ENCODE peak calls at places on chromosome 14, in nine cellular contexts. N is heart left ventricle, W is H9, U is left ventricle myocardium inferior, H is GM10248, Y is astrocyte of the spinal cord, I is right lobe of liver, P is MM.1S, L is fibroblast of lung. E is an unnamed sample.

GRCh38 chr14:72186461-72187035 is 254.3 kb downstream of the RGS6 start:
- DNase-seq in U (no peak), W (no peak), L (no peak), I (no peak), P (no peak), H (no peak), N (peak), Y (no peak), E (no peak)

GRCh38 chr14:35810963-35811362 is 1.9 kb upstream of the RALGAPA1 start:
- DNase-seq in U (no peak), W (no peak), H (no peak), P (no peak), Y (no peak), L (no peak), I (no peak), N (no peak), E (no peak)

GRCh38 chr14:92959189-92959531 is 36.2 kb downstream of the CHGA start:
- DNase-seq in W (no peak), I (no peak), P (no peak), N (no peak), L (no peak), Y (no peak), U (peak), H (no peak), E (no peak)

GRCh38 chr14:73759183-73759713 is 45.1 kb upstream of the PNMA1 start:
- DNase-seq in W (no peak), Y (peak), U (peak), N (peak), H (no peak), I (peak), L (peak), P (peak), E (peak)

GRCh38 chr14:50222061-50222613 is 9.2 kb downstream of the SOS2 start:
- DNase-seq in H (no peak), N (no peak), L (peak), U (no peak), I (no peak), W (no peak), Y (no peak), P (no peak), E (no peak)

GRCh38 chr14:104897286-104898194 is 27.1 kb upstream of the PLD4 start:
- DNase-seq in I (peak), P (no peak), W (peak), U (no peak), L (no peak), Y (no peak), N (no peak), H (no peak), E (no peak)

GRCh38 chr14:90654831-90655276 is 161.4 kb downstream of the TTC7B start:
- DNase-seq in Y (peak), H (no peak), P (no peak), L (peak), W (no peak), I (no peak), U (no peak), N (no peak), E (peak)

GRCh38 chr14:71478542-71478941 is 453.7 kb upstream of the RGS6 start:
- DNase-seq in I (no peak), L (peak), P (no peak), U (no peak), W (no peak), H (no peak), N (no peak), Y (peak), E (peak)

GRCh38 chr14:94542111-94542810 is 19.0 kb upstream of the SERPINA4 start:
- DNase-seq in H (no peak), L (peak), P (no peak), Y (peak), I (no peak), U (no peak), N (no peak), W (no peak), E (peak)

GRCh38 chr14:22668417-22668816 is 24.3 kb upstream of the OR6J1 start:
- DNase-seq in L (peak), P (no peak), W (no peak), U (no peak), I (no peak), Y (peak), H (no peak), N (no peak), E (peak)

GRCh38 chr14:21093769-21094681 is 4.4 kb downstream of the ZNF219 start:
- DNase-seq in I (no peak), Y (no peak), L (peak), P (no peak), N (no peak), W (peak), H (no peak), U (no peak), E (no peak)

GRCh38 chr14:97046991-97047390 is 249.8 kb downstream of the VRK1 start:
- DNase-seq in I (no peak), W (no peak), H (no peak), L (no peak), U (no peak), N (no peak), P (no peak), Y (no peak), E (no peak)

GRCh38 chr14:104142136-104143041 is 4.0 kb downstream of the KIF26A start:
- DNase-seq in H (no peak), W (peak), Y (no peak), U (no peak), N (no peak), I (no peak), L (no peak), P (no peak), E (no peak)

GRCh38 chr14:99966030-99966429 is 99.2 kb upstream of the EVL start:
- DNase-seq in W (no peak), Y (no peak), U (no peak), L (no peak), I (no peak), N (no peak), P (no peak), H (no peak), E (no peak)

GRCh38 chr14:100896369-100897060 is 7.0 kb downstream of the RTL1 start:
- DNase-seq in I (no peak), U (no peak), L (no peak), N (no peak), P (no peak), H (no peak), Y (no peak), W (peak), E (no peak)

GRCh38 chr14:50846171-50846880 is 15.4 kb upstream of the NIN start:
- DNase-seq in P (no peak), W (no peak), I (no peak), U (no peak), H (no peak), N (no peak), Y (peak), L (peak), E (peak)

GRCh38 chr14:29896354-29896768 is 31.3 kb downstream of the PRKD1 start:
- DNase-seq in U (no peak), W (no peak), I (no peak), Y (no peak), N (no peak), P (no peak), L (no peak), H (no peak), E (no peak)

GRCh38 chr14:52348796-52349195 is 34.7 kb downstream of the PTGER2 start:
- DNase-seq in N (no peak), I (no peak), L (peak), Y (peak), P (no peak), H (no peak), W (no peak), U (no peak), E (peak)

GRCh38 chr14:32477406-32477805 is 148.3 kb downstream of the AKAP6 start:
- DNase-seq in I (no peak), N (no peak), U (no peak), L (no peak), P (no peak), Y (no peak), H (no peak), W (no peak), E (no peak)

GRCh38 chr14:75476274-75476995 is 45.8 kb upstream of the BATF start:
- DNase-seq in U (no peak), L (peak), P (no peak), W (peak), Y (no peak), H (no peak), N (no peak), I (peak), E (peak)
- TF ChIP-seq CTCF in U (peak), L (no peak), P (no peak), W (no peak), Y (no peak), H (no peak), N (peak), I (no peak), E (no peak)

GRCh38 chr14:55532645-55533309 is 47.2 kb upstream of the KTN1 start:
- DNase-seq in I (no peak), H (no peak), U (no peak), N (no peak), P (no peak), L (no peak), Y (no peak), W (no peak), E (no peak)
- TF ChIP-seq CTCF in I (no peak), H (no peak), U (peak), N (no peak), P (no peak), L (peak), Y (no peak), W (peak), E (no peak)

DNA sequence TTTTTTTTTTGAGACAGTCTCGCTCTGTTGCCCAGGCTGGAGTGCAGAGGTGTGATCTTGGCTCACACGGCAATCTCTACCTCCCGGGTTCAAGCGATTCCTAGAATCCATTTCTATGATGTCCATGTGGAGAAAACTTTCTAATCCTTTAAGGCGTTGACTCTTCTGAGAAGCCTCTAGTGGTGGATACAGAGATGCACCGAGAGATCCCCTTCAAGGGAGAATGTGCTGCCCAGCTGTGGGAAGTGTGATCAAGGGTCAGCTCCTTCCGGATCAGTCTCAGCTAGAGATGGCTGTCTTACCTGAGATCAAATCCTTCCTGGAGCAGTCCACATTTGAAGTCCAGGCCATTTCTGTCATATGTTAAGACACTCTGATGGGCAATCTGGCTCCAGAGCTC is 92.7 kb upstream of the HECTD1 start:
- DNase-seq in L (no peak), N (no peak), W (peak), I (no peak), H (no peak), P (no peak), U (no peak), Y (no peak), E (no peak)
- TF ChIP-seq CTCF in L (peak), N (no peak), W (peak), I (no peak), H (no peak), P (no peak), U (no peak), Y (no peak), E (peak)

GRCh38 chr14:76985540-76986260 is 42.8 kb downstream of the IRF2BPL start:
- DNase-seq in L (peak), U (no peak), N (no peak), H (no peak), P (no peak), W (no peak), Y (peak), I (no peak), E (no peak)
- TF ChIP-seq CTCF in L (no peak), U (no peak), N (no peak), H (no peak), P (no peak), W (no peak), Y (no peak), I (no peak), E (no peak)

DNA sequence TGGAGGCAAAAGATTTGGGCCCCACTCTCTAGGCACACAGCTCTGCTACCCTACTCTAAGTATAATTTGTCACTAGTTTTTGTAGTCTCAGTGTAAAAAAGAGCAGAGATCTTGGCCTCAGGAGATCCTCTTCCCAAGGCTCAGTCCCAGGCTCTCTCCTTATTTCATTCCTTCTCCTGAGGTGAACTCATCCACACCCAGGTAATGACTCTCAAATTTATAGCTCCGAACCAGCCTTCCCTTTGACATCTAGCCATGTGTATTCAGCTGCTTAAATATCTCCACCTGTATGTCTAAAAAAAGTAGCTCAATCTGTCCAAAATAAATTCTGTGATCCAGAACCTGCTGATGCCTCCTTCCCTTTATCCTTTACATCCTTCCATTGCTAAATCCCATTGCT is 173.5 kb upstream of the HIF1A start:
- DNase-seq in H (no peak), W (no peak), I (no peak), P (no peak), L (no peak), Y (no peak), N (no peak), U (no peak), E (no peak)
- TF ChIP-seq CTCF in H (no peak), W (no peak), I (no peak), P (no peak), L (no peak), Y (no peak), N (no peak), U (no peak), E (no peak)

GRCh38 chr14:28751467-28752058 is 15.0 kb upstream of the FOXG1 start:
- DNase-seq in H (no peak), W (peak), L (peak), N (no peak), U (no peak), P (peak), I (no peak), Y (peak), E (peak)
- TF ChIP-seq CTCF in H (peak), W (peak), L (peak), N (peak), U (peak), P (peak), I (peak), Y (peak), E (peak)

DNA sequence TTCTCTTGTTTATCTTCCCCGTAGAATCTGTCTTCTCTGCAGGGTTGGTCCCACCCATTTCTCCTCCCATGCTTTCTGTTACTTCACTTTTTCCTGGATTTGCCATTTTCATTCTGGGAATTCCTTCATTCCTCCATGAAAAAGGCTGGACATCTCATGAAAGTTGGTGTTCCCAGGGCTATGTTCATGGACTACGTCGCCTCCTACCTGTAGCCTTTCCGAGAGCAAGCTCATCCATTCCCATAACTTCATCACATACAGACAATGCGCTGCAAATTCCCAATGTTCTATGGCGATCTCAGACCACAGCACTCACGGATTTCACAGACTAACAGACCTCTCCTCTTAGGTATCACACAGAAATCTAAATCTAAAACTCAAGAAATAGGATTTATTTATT is 217.1 kb downstream of the EXOC5 start:
- DNase-seq in P (no peak), Y (no peak), U (no peak), N (no peak), L (no peak), H (no peak), I (no peak), W (peak), E (no peak)
- TF ChIP-seq CTCF in P (no peak), Y (no peak), U (no peak), N (no peak), L (no peak), H (no peak), I (no peak), W (peak), E (no peak)